ENCODE peak calls at places on chromosomes 4 and X, in eight cellular contexts. W, F, B, T, O, U, G and P are unnamed samples.

GRCh38 chrX:54950730-54951375 is 30.2 kb downstream of the TRO start:
- DNase-seq in W (no peak), F (no peak), B (no peak), T (no peak), O (no peak), U (no peak), G (no peak), P (no peak)

GRCh38 chr4:113077611-113078010 is 28.2 kb downstream of the ANK2 start:
- DNase-seq in W (no peak), F (no peak), B (no peak), T (no peak), O (no peak), U (no peak), G (no peak), P (no peak)

GRCh38 chr4:159105063-159105414 is 2.2 kb downstream of the RAPGEF2 start:
- DNase-seq in W (no peak), F (peak), B (no peak), T (no peak), O (no peak), U (no peak), G (no peak), P (peak)

GRCh38 chrX:68261060-68261672 is 172.1 kb downstream of the OPHN1 start:
- DNase-seq in W (no peak), F (peak), B (no peak), T (no peak), O (no peak), U (no peak), G (no peak), P (peak)

GRCh38 chrX:66015906-66016689 is 23.8 kb downstream of the VSIG4 start:
- DNase-seq in W (no peak), F (no peak), B (no peak), T (no peak), O (no peak), U (no peak), G (no peak), P (no peak)

GRCh38 chrX:123422875-123423274 is 238.8 kb downstream of the GRIA3 start:
- DNase-seq in W (no peak), F (peak), B (no peak), T (no peak), O (peak), U (no peak), G (no peak), P (peak)

GRCh38 chr4:66887061-66887460 is 658.2 kb downstream of the CENPC start:
- DNase-seq in W (no peak), F (no peak), B (no peak), T (no peak), O (no peak), U (no peak), G (no peak), P (no peak)

GRCh38 chrX:13285693-13286092 is 34.2 kb downstream of the ATXN3L start:
- DNase-seq in W (no peak), F (no peak), B (no peak), T (no peak), O (no peak), U (no peak), G (no peak), P (no peak)

GRCh38 chr4:146257511-146257910 is 43.2 kb downstream of the REELD1 start:
- DNase-seq in W (no peak), F (no peak), B (no peak), T (no peak), O (no peak), U (no peak), G (no peak), P (no peak)

GRCh38 chr4:146256328-146256727 is 42.0 kb downstream of the REELD1 start:
- DNase-seq in W (no peak), F (no peak), B (no peak), T (no peak), O (no peak), U (no peak), G (no peak), P (no peak)

GRCh38 chr4:146255874-146256273 is 41.5 kb downstream of the REELD1 start:
- DNase-seq in W (no peak), F (peak), B (no peak), T (no peak), O (no peak), U (no peak), G (peak), P (peak)

GRCh38 chr4:146252941-146253340 is 38.6 kb downstream of the REELD1 start:
- DNase-seq in W (no peak), F (no peak), B (no peak), T (no peak), O (no peak), U (no peak), G (no peak), P (no peak)

GRCh38 chr4:146255463-146255862 is 41.1 kb downstream of the REELD1 start:
- DNase-seq in W (no peak), F (no peak), B (no peak), T (no peak), O (no peak), U (no peak), G (no peak), P (peak)
- TF ChIP-seq CTCF in W (no peak), F (no peak), B (no peak), T (no peak), O (no peak), U (no peak), G (no peak), P (no peak)

DNA sequence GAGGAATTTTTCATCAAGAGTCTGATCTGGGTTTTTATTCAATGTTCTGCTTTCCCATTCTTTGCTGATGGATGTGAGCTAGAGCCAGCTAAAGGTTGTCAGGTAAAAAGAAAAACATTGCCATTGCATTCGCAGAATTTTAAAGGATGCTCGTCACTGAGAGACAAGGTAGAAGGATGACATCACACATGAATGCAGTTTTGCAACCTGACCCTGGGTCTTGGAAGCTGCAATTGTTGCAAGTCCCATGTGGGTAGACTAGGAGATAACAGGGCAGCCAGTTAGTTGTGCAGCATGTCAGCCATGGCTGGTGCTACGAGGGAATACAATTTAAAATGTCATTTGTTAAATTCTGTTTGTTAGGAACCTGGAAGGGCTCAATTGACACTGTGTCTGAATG is 73.9 kb upstream of the MXRA5 start:
- DNase-seq in W (no peak), F (no peak), B (no peak), T (no peak), O (no peak), U (no peak), G (no peak), P (no peak)
- H3K4me3 ChIP-seq in W (no peak), F (no peak), B (no peak), T (no peak), O (no peak), U (no peak), G (no peak), P (no peak)

GRCh38 chr4:1048781-1049590 is 37.6 kb downstream of the FGFRL1 start:
- DNase-seq in W (peak), F (no peak), B (peak), T (no peak), O (no peak), U (peak), G (no peak), P (no peak)
- TF ChIP-seq CTCF in W (no peak), F (no peak), B (no peak), T (no peak), O (no peak), U (no peak), G (no peak), P (no peak)

GRCh38 chr4:76060506-76060905 is 14.0 kb upstream of the ART3 start:
- DNase-seq in W (no peak), F (no peak), B (no peak), T (no peak), O (no peak), U (no peak), G (no peak), P (no peak)
- H3K4me3 ChIP-seq in W (no peak), F (no peak), B (no peak), T (no peak), O (no peak), U (no peak), G (no peak), P (no peak)

DNA sequence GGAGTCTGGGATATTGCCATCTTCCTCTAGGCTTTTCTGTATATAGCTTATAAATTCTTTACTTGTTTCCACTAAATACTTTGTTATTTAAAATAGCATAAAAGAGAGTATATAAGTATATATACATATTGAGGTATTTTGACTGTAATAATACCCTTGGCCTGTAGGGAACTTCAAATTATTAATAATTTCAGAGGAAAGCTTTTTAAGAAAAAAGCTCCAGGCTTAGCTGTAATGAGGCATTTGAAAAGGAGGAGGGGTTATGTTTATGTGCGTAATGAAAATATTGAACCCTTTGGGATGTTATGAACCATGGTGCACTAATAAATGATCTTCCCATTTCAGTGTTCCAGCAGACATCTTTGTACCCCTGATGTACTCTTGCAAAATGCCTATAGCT is 578.1 kb downstream of the RPA4 start:
- DNase-seq in W (no peak), F (no peak), B (no peak), T (no peak), O (no peak), U (no peak), G (no peak), P (no peak)
- TF ChIP-seq CTCF in W (no peak), F (no peak), B (no peak), T (no peak), O (no peak), U (no peak), G (no peak), P (no peak)

DNA sequence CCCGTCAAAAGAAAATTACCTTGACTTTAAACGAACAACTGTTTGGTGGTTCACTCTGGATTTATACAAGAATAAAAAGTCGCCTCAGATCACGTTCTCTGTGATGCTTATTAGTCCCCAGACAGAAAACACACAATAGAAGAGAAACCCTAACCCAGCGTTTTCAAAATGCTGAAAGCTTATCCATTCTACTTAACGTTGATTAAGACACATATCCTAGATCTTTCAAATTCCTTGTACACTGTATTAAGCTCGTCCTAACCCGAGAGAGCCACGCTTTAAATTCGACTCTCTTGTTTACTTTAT is 786 bp upstream of the PITX2 start:
- DNase-seq in W (no peak), F (no peak), B (no peak), T (no peak), O (no peak), U (no peak), G (no peak), P (no peak)
- H3K4me3 ChIP-seq in W (no peak), F (no peak), B (no peak), T (no peak), O (no peak), U (peak), G (peak), P (no peak)

DNA sequence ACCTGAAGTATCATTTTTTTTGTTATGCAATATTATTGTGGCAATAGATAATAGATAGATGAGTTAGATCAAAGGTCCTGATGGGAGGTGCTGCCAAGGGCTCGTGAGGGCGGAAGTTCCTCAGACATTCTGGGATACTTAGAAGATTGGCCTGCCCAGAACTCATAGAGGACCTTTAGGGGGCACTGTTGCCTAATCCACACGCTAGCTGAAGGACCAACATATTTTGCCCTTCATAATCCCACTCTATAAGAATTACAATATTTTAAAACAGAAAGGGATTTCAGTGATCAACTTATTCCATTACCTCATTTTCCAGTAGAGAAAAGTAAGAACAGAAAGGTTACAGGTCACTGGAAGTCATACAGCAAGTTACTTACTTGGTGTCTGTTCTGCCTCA is 22.9 kb upstream of the COX7B2 start:
- DNase-seq in W (no peak), F (peak), B (no peak), T (peak), O (no peak), U (no peak), G (no peak), P (peak)
- TF ChIP-seq CTCF in W (peak), F (peak), B (peak), T (peak), O (peak), U (peak), G (peak), P (peak)

GRCh38 chrX:108735087-108735679 is 1.2 kb downstream of the IRS4 start:
- DNase-seq in W (no peak), F (no peak), B (no peak), T (no peak), O (no peak), U (no peak), G (no peak), P (no peak)

GRCh38 chrX:108735680-108736508 is 469 bp downstream of the IRS4 start:
- DNase-seq in W (no peak), F (no peak), B (no peak), T (no peak), O (no peak), U (no peak), G (no peak), P (peak)

GRCh38 chrX:108737754-108738153 is 1.4 kb upstream of the IRS4 start:
- DNase-seq in W (no peak), F (no peak), B (no peak), T (no peak), O (no peak), U (no peak), G (no peak), P (no peak)

GRCh38 chrX:108736509-108737479 is at the start of gene IRS4:
- DNase-seq in W (peak), F (peak), B (peak), T (no peak), O (peak), U (no peak), G (no peak), P (no peak)

GRCh38 chrX:108740299-108740774 is 4.0 kb upstream of the IRS4 start:
- DNase-seq in W (no peak), F (no peak), B (no peak), T (no peak), O (no peak), U (no peak), G (no peak), P (no peak)
- H3K4me3 ChIP-seq in W (no peak), F (no peak), B (no peak), T (no peak), O (no peak), U (no peak), G (no peak), P (no peak)